ENCODE peak calls at places on chromosomes 12 and 14, in nine cellular contexts. X, P, F, G, E, D, C, J and O are unnamed samples.

GRCh38 chr14:92106095-92106937 is at the start of gene ATXN3:
- DNase-seq in X (peak; percentile 99), P (peak; percentile 97), F (peak; percentile 98), G (peak; percentile 98), E (peak; percentile 86), D (peak; percentile 98), C (peak; percentile 97), J (peak; percentile 99), O (peak; percentile 78)

GRCh38 chr12:109890620-109891019 is 9.5 kb upstream of the TCHP start:
- DNase-seq in X (no peak), P (no peak), F (no peak), G (no peak), E (no peak), D (no peak), C (no peak), J (no peak), O (no peak)

GRCh38 chr12:101608301-101609133 is 13.7 kb downstream of the MYBPC1 start:
- DNase-seq in X (no peak), P (no peak), F (no peak), G (peak; percentile 90), E (no peak), D (no peak), C (peak; percentile 88), J (no peak), O (no peak)

GRCh38 chr12:67357726-67358125 is 88.6 kb downstream of the CAND1 start:
- DNase-seq in X (no peak), P (no peak), F (no peak), G (no peak), E (no peak), D (no peak), C (no peak), J (no peak), O (no peak)

GRCh38 chr14:84891414-84891813 is 638.5 kb upstream of the FLRT2 start:
- DNase-seq in X (no peak), P (no peak), F (no peak), G (no peak), E (no peak), D (no peak), C (no peak), J (no peak), O (no peak)

GRCh38 chr12:131826064-131826928 is 1.9 kb upstream of the MMP17 start:
- DNase-seq in X (no peak), P (no peak), F (no peak), G (no peak), E (no peak), D (no peak), C (no peak), J (no peak), O (no peak)

GRCh38 chr14:82394916-82395315 is 861.3 kb upstream of the SEL1L start:
- DNase-seq in X (no peak), P (no peak), F (no peak), G (no peak), E (no peak), D (no peak), C (peak; percentile 21), J (peak; percentile 0), O (no peak)

GRCh38 chr12:122726056-122726558 is 4.5 kb downstream of the HCAR1 start:
- DNase-seq in X (no peak), P (peak; percentile 79), F (no peak), G (no peak), E (no peak), D (peak; percentile 69), C (no peak), J (peak; percentile 61), O (peak; percentile 48)

GRCh38 chr12:121536058-121536928 is 44.5 kb downstream of the KDM2B start:
- DNase-seq in X (peak; percentile 83), P (no peak), F (peak; percentile 26), G (peak; percentile 91), E (peak; percentile 59), D (peak; percentile 17), C (no peak), J (peak; percentile 87), O (no peak)

GRCh38 chr12:94561943-94562411 is 88.4 kb downstream of the TMCC3 start:
- DNase-seq in X (no peak), P (peak; percentile 33), F (no peak), G (peak; percentile 83), E (no peak), D (peak; percentile 87), C (peak; percentile 80), J (no peak), O (no peak)

GRCh38 chr12:56115329-56115728 is 1.1 kb upstream of the RPL41 start:
- DNase-seq in X (peak; percentile 51), P (no peak), F (no peak), G (peak; percentile 59), E (no peak), D (peak; percentile 33), C (no peak), J (peak; percentile 33), O (no peak)

GRCh38 chr12:118060301-118061010 is 523 bp downstream of the WSB2 start:
- DNase-seq in X (no peak), P (peak; percentile 41), F (no peak), G (peak; percentile 75), E (no peak), D (no peak), C (no peak), J (no peak), O (no peak)

GRCh38 chr14:89892953-89893352 is 61.6 kb downstream of the EFCAB11 start:
- DNase-seq in X (no peak), P (no peak), F (no peak), G (no peak), E (no peak), D (no peak), C (no peak), J (no peak), O (no peak)

GRCh38 chr12:67927815-67928214 is 61.4 kb upstream of the IFNG-AS1 start:
- DNase-seq in X (no peak), P (no peak), F (no peak), G (no peak), E (no peak), D (no peak), C (no peak), J (no peak), O (no peak)

GRCh38 chr14:95663226-95663797 is 22.9 kb upstream of the TCL1B start:
- DNase-seq in X (no peak), P (no peak), F (no peak), G (no peak), E (no peak), D (no peak), C (no peak), J (no peak), O (no peak)

GRCh38 chr14:39998854-39999253 is 566.6 kb upstream of the FBXO33 start:
- DNase-seq in X (no peak), P (no peak), F (no peak), G (no peak), E (no peak), D (no peak), C (no peak), J (no peak), O (no peak)

GRCh38 chr14:99430491-99430890 is 50.2 kb downstream of the SETD3 start:
- DNase-seq in X (no peak), P (peak; percentile 13), F (no peak), G (no peak), E (no peak), D (peak; percentile 2), C (no peak), J (peak; percentile 20), O (no peak)
- TF ChIP-seq CTCF in X (peak; percentile 30), P (peak; percentile 12), F (peak; percentile 47), G (no peak), E (peak; percentile 25), D (no peak), C (peak; percentile 44), J (peak; percentile 62), O (peak; percentile 74)

DNA sequence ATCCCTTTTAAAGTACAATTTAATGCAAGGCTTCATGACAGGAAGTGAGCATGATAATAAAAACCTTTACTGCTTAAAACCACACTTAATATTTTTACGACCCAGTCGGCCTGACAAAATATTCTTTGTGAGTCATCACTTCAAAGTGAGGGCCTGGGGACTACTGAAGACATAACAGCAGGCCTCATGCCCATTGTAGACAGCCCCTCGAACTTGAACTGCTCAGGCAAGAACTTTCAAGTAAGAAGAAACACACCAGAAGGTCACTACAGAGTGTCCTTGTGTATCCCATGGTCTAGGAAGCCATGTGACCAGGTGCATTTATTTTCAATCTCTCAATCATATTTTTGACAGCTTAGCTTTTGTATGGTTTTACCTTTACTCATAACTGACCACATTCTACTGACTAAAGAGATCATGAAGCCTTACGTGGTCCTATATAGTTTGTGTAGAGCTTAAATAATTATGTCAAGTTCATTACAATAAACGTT is 61.4 kb upstream of the MANSC4 start:
- DNase-seq in X (no peak), P (no peak), F (peak; percentile 9), G (no peak), E (no peak), D (peak; percentile 23), C (peak; percentile 44), J (peak; percentile 55), O (no peak)
- TF ChIP-seq CTCF in X (no peak), P (no peak), F (no peak), G (no peak), E (no peak), D (no peak), C (no peak), J (no peak), O (no peak)

DNA sequence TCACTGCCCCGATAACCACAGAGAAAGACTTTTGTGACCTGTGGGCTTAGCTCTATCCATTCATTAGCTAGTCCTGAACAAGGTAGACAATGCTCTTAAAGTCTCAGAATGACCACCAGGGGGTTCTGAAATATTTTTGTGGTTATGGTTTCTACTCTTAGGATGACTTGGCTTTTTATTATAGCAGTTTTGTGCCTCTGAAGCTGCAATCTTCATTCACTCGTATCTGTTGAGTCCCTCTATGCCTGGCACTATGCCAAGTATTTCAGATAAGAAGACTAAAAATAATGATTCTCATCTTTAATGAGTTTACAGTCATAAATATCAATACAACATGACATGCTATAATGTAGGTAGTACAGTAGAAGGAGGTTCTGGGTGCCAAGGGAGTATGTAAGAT is 130.8 kb upstream of the TRHDE start:
- DNase-seq in X (peak; percentile 3), P (no peak), F (no peak), G (no peak), E (no peak), D (peak; percentile 34), C (no peak), J (peak; percentile 33), O (no peak)
- TF ChIP-seq CTCF in X (peak; percentile 2), P (no peak), F (peak; percentile 24), G (no peak), E (no peak), D (peak; percentile 6), C (no peak), J (peak; percentile 38), O (peak; percentile 33)

GRCh38 chr14:32230695-32231280 is 27.7 kb upstream of the RNU6-8 start:
- DNase-seq in X (peak; percentile 66), P (peak; percentile 32), F (no peak), G (no peak), E (no peak), D (peak; percentile 14), C (peak; percentile 30), J (peak; percentile 75), O (no peak)

GRCh38 chr14:32233292-32233691 is 30.2 kb upstream of the RNU6-8 start:
- DNase-seq in X (peak; percentile 55), P (no peak), F (no peak), G (no peak), E (no peak), D (no peak), C (no peak), J (no peak), O (no peak)

GRCh38 chr14:32226051-32226450 is 23.0 kb upstream of the RNU6-8 start:
- DNase-seq in X (no peak), P (no peak), F (no peak), G (no peak), E (no peak), D (no peak), C (no peak), J (peak; percentile 27), O (no peak)

GRCh38 chr14:32232481-32232880 is 29.4 kb upstream of the RNU6-8 start:
- DNase-seq in X (no peak), P (no peak), F (no peak), G (no peak), E (no peak), D (no peak), C (no peak), J (no peak), O (no peak)

GRCh38 chr14:32230181-32230580 is 27.1 kb upstream of the RNU6-8 start:
- DNase-seq in X (peak; percentile 55), P (peak; percentile 72), F (no peak), G (no peak), E (no peak), D (peak; percentile 27), C (no peak), J (peak; percentile 32), O (no peak)
- TF ChIP-seq CTCF in X (no peak), P (no peak), F (no peak), G (no peak), E (no peak), D (no peak), C (peak; percentile 14), J (peak; percentile 6), O (peak; percentile 9)